ENCODE peak calls at places on chromosomes 2 and 18, in eight cellular contexts. U is OCI-LY7, A is psoas muscle, N is vagina, J is cardiac muscle cell, Q is upper lobe of left lung, B is HCT116, V is heart right ventricle. P is an unnamed sample.

GRCh38 chr2:229313591-229313990 is 42.5 kb upstream of the PID1 start:
- DNase-seq in B (no peak), U (no peak), J (no peak), N (no peak), A (no peak), V (no peak), Q (no peak), P (no peak)

GRCh38 chr2:202072737-202073396 is at the start of gene KIAA2012:
- DNase-seq in B (no peak), V (no peak), U (no peak), J (no peak), N (no peak), A (no peak), Q (peak; percentile 0), P (peak; percentile 56)

GRCh38 chr2:200627110-200627770 is 41.4 kb downstream of the AOX1 start:
- DNase-seq in A (no peak), Q (no peak), N (no peak), U (no peak), B (no peak), V (no peak), J (no peak), P (no peak)

GRCh38 chr2:120245520-120245835 is 7.2 kb upstream of the RALB start:
- DNase-seq in N (no peak), V (no peak), Q (no peak), A (no peak), J (peak; percentile 16), U (no peak), B (no peak), P (no peak)

GRCh38 chr2:73979021-73979420 is 5.7 kb upstream of the TET3 start:
- DNase-seq in B (no peak), U (no peak), J (no peak), Q (no peak), A (no peak), N (no peak), V (no peak), P (no peak)

GRCh38 chr18:2692508-2692907 is 37.0 kb downstream of the SMCHD1 start:
- DNase-seq in N (no peak), U (no peak), Q (no peak), J (no peak), B (no peak), V (no peak), A (no peak), P (no peak)

GRCh38 chr18:4806342-4806741 is 351.2 kb upstream of the DLGAP1 start:
- DNase-seq in V (no peak), Q (no peak), N (no peak), U (no peak), A (no peak), J (no peak), B (no peak), P (no peak)

GRCh38 chr2:37105150-37105549 is 20.8 kb downstream of the GPATCH11 start:
- DNase-seq in J (no peak), V (no peak), A (no peak), Q (no peak), U (no peak), N (no peak), B (no peak), P (no peak)

GRCh38 chr2:135072125-135072997 is 20.3 kb downstream of the RAB3GAP1 start:
- DNase-seq in V (no peak), N (no peak), B (peak; percentile 31), Q (no peak), J (no peak), A (no peak), U (peak; percentile 65), P (peak; percentile 9)

GRCh38 chr2:100301881-100302584 is 20.3 kb downstream of the LONRF2 start:
- DNase-seq in J (no peak), N (no peak), Q (no peak), V (no peak), B (no peak), A (no peak), U (no peak), P (no peak)

GRCh38 chr2:88129313-88129959 is 1.6 kb upstream of the FABP1 start:
- DNase-seq in U (no peak), J (no peak), V (no peak), A (no peak), Q (no peak), N (peak; percentile 74), B (no peak), P (no peak)

GRCh38 chr2:11235583-11235982 is 80.3 kb downstream of the SLC66A3 start:
- DNase-seq in N (no peak), B (no peak), Q (no peak), U (no peak), V (no peak), A (no peak), J (no peak), P (no peak)

GRCh38 chr2:238104071-238104511 is 4.0 kb downstream of the ESPNL start:
- DNase-seq in Q (no peak), J (no peak), N (no peak), B (no peak), V (no peak), A (no peak), U (no peak), P (no peak)

GRCh38 chr2:21256006-21256405 is 132.2 kb downstream of the TDRD15 start:
- DNase-seq in N (no peak), U (peak; percentile 4), V (no peak), Q (no peak), J (no peak), A (no peak), B (no peak), P (peak; percentile 60)

GRCh38 chr2:135689679-135690078 is 52.0 kb upstream of the UBXN4 start:
- DNase-seq in Q (no peak), U (no peak), A (no peak), N (no peak), V (no peak), B (no peak), J (no peak), P (no peak)

GRCh38 chr18:48036641-48037421 is 106.4 kb upstream of the SMAD2 start:
- DNase-seq in B (no peak), U (no peak), N (no peak), A (no peak), Q (peak; percentile 28), V (no peak), J (no peak), P (no peak)

GRCh38 chr18:23977709-23978483 is 36.7 kb upstream of the TTC39C start:
- DNase-seq in N (no peak), V (no peak), Q (no peak), U (no peak), J (no peak), A (no peak), B (no peak), P (no peak)

GRCh38 chr2:86700705-86701104 is 19.4 kb upstream of the RMND5A start:
- DNase-seq in V (no peak), N (no peak), B (no peak), J (no peak), U (no peak), A (no peak), Q (no peak), P (no peak)

GRCh38 chr2:10170256-10170655 is 47.7 kb downstream of the RRM2 start:
- DNase-seq in V (no peak), N (no peak), B (no peak), A (no peak), J (no peak), Q (no peak), U (no peak), P (no peak)

DNA sequence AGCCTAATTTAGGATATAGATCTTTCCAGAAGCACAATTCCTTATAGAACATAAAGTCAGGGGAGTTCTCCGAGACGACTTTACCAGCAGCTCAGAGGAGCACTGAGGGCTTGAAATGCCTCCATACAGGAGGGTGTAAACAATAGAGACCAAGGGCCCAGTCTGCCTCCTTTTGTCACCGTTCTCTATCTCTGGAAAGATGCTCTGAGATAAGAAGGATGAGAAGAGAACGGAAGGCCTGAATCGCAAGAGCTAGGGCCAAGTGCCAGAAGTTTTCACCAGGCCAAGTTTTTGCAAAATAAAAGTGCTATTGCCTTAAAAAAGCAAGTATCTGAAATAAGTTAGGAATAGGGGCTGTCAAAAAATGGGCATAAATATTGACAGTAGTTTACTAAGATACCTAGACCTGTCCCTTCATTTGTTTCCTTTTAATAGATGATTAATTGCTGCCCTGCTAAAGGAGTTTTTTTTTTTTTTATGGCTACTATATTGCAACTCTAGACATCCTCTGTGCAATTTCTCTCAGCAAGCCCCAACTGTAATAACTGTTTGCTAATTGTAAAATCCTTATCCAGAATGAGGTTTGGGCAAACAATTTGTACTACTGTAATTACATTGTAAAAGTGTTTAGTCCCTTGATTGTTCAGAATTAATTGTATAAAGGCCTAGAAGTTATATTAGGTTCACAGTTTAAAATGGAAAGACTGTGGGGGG is 3.9 kb upstream of the MEIS1 start:
- DNase-seq in Q (no peak), A (no peak), U (no peak), J (no peak), N (no peak), B (no peak), V (no peak), P (peak; percentile 52)
- TF ChIP-seq CTCF in Q (no peak), A (no peak), U (no peak), J (no peak), N (no peak), B (no peak), V (no peak), P (no peak)

GRCh38 chr2:241560883-241561474 is 2.4 kb downstream of the BOK start:
- DNase-seq in B (no peak), N (no peak), V (no peak), A (no peak), Q (peak; percentile 76), U (no peak), J (no peak), P (no peak)
- H3K4me3 ChIP-seq in B (peak overlapping the region; percentile 79), N (peak overlapping the region; percentile 58), V (no peak overlapping the region), A (no peak overlapping the region), Q (peak overlapping the region; percentile 77), U (no peak overlapping the region), J (no peak overlapping the region), P (no peak overlapping the region)

GRCh38 chr2:109264595-109265328 is 135.8 kb downstream of the SH3RF3 start:
- DNase-seq in V (no peak), N (no peak), A (no peak), Q (no peak), B (no peak), J (no peak), U (no peak), P (no peak)

GRCh38 chr2:109266998-109267854 is 138.2 kb downstream of the SH3RF3 start:
- DNase-seq in J (no peak), V (no peak), A (no peak), Q (no peak), U (no peak), B (no peak), N (no peak), P (peak; percentile 18)

GRCh38 chr2:109265369-109265768 is 136.4 kb downstream of the SH3RF3 start:
- DNase-seq in V (no peak), U (no peak), J (no peak), N (no peak), A (no peak), B (no peak), Q (no peak), P (no peak)

GRCh38 chr2:109265953-109266352 is 136.9 kb downstream of the SH3RF3 start:
- DNase-seq in J (no peak), B (no peak), Q (no peak), N (no peak), A (no peak), V (no peak), U (no peak), P (no peak)

GRCh38 chr2:109266511-109266910 is 137.5 kb downstream of the SH3RF3 start:
- DNase-seq in N (no peak), B (no peak), U (no peak), J (no peak), V (no peak), A (no peak), Q (no peak), P (no peak)
- TF ChIP-seq CTCF in N (no peak), B (no peak), U (no peak), J (no peak), V (no peak), A (no peak), Q (no peak), P (no peak)

GRCh38 chr18:961644-962355 is 57.1 kb downstream of the ADCYAP1 start:
- DNase-seq in J (peak; percentile 25), Q (no peak), A (no peak), N (no peak), B (peak; percentile 32), V (peak; percentile 17), U (peak; percentile 34), P (peak; percentile 25)
- H3K4me3 ChIP-seq in J (no peak overlapping the region), Q (peak overlapping the region; percentile 26), A (peak overlapping the region; percentile 51), N (peak overlapping the region; percentile 31), B (peak overlapping the region; percentile 49), V (peak overlapping the region; percentile 51), U (no peak overlapping the region), P (peak overlapping the region; percentile 49)

P was measured in neural progenitor cell.